ENCODE peak calls at places on chromosomes 1 and 21, in six cellular contexts. I is nephron progenitor cell, X is RWPE1, T is WERI-Rb-1, O is AG09319, C is esophagus muscularis mucosa. G is an unnamed sample.

GRCh38 chr1:39957299-39958020 is 2.5 kb downstream of the MFSD2A start:
- DNase-seq in O (no peak), X (no peak), I (no peak), C (no peak), T (no peak), G (no peak)

GRCh38 chr1:222644649-222645005 is 26.7 kb downstream of the MIA3 start:
- DNase-seq in T (no peak), I (no peak), O (no peak), X (peak; percentile 4), C (no peak), G (no peak)

GRCh38 chr1:197327776-197328364 is 59.8 kb downstream of the CRB1 start:
- DNase-seq in X (peak; percentile 27), C (no peak), O (no peak), I (no peak), T (no peak), G (no peak)

GRCh38 chr1:85992756-85993155 is 163.8 kb downstream of the COL24A1 start:
- DNase-seq in C (no peak), T (no peak), I (no peak), X (no peak), O (no peak), G (no peak)

GRCh38 chr1:41936107-41936506 is 17.4 kb upstream of the HIVEP3 start:
- DNase-seq in O (no peak), I (no peak), X (peak; percentile 41), C (no peak), T (no peak), G (no peak)

GRCh38 chr1:242086093-242086492 is 87.2 kb upstream of the MAP1LC3C start:
- DNase-seq in X (no peak), O (no peak), I (no peak), T (no peak), C (no peak), G (no peak)

GRCh38 chr1:84859866-84860265 is 33.1 kb downstream of the LPAR3 start:
- DNase-seq in O (no peak), X (no peak), I (no peak), T (no peak), C (peak; percentile 72), G (no peak)

GRCh38 chr21:28669331-28669730 is 323.3 kb downstream of the LTN1 start:
- DNase-seq in I (no peak), C (no peak), X (no peak), O (no peak), T (no peak), G (no peak)

GRCh38 chr1:71638081-71638766 is 557.4 kb upstream of the ZRANB2 start:
- DNase-seq in T (no peak), O (no peak), C (no peak), I (no peak), X (no peak), G (no peak)

DNA sequence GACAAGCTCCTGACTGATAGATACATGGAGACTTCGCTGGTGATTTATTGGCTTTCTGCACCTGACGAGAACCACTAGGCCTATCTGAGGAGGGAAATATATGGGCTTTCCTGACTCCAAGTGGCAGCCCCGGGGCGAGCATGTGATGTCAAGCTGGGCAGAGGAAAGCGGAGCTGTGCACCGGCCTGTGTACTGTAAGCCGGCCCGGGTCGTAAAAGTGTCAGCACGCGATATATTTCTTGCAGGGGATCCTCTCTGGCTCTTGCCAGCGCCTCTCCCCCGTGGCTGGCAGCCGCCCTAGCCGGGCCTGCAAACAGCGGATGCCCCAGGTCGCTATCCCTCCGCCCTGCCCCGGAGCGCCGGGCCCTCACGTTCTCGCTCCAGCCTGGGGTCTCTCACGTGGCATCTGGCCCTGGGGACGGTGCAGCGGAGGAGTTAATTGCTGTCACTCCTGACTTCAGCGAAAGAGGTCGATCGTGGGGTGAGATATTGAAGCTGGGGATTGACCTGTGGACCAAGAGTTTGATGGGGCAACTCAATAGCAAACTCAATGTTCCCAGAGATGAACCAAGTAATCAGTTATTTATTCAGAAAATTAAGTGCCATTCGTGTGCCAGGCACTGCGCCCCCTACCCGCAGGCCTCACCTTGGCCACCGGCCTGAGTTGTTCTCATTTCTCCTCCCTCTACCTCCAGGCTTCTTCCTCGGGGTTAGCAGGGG is 41.0 kb upstream of the HAO2 start:
- DNase-seq in C (no peak), O (no peak), I (peak; percentile 91), T (peak; percentile 78), X (no peak), G (peak; percentile 73)
- TF ChIP-seq CTCF in C (no peak), O (no peak), I (peak; percentile 45), T (peak; percentile 79), X (no peak), G (peak; percentile 57)

GRCh38 chr1:228515200-228515834 is 28.1 kb downstream of the RNF187 start:
- DNase-seq in T (no peak), I (peak; percentile 42), O (peak; percentile 16), C (no peak), X (peak; percentile 54), G (peak; percentile 39)
- TF ChIP-seq CTCF in T (peak; percentile 39), I (peak; percentile 76), O (peak; percentile 72), C (peak; percentile 64), X (peak; percentile 73), G (peak; percentile 72)

GRCh38 chr1:206467915-206468314 is 2.4 kb upstream of the IKBKE start:
- DNase-seq in T (no peak), C (no peak), X (no peak), O (peak; percentile 44), I (no peak), G (no peak)

GRCh38 chr1:206466840-206467649 is 3.2 kb upstream of the IKBKE start:
- DNase-seq in T (no peak), X (no peak), C (no peak), I (no peak), O (no peak), G (no peak)

GRCh38 chr1:206469933-206470691 is at the start of gene IKBKE:
- DNase-seq in O (peak; percentile 19), C (no peak), T (no peak), X (peak; percentile 89), I (peak; percentile 35), G (no peak)

GRCh38 chr1:206469411-206469932 is 804 bp upstream of the IKBKE start:
- DNase-seq in I (no peak), X (peak; percentile 63), C (no peak), T (no peak), O (no peak), G (no peak)

GRCh38 chr1:206468571-206468970 is 1.7 kb upstream of the IKBKE start:
- DNase-seq in T (no peak), O (no peak), I (no peak), X (no peak), C (no peak), G (no peak)
- TF ChIP-seq CTCF in T (no peak), O (no peak), I (no peak), X (no peak), C (no peak), G (no peak)

DNA sequence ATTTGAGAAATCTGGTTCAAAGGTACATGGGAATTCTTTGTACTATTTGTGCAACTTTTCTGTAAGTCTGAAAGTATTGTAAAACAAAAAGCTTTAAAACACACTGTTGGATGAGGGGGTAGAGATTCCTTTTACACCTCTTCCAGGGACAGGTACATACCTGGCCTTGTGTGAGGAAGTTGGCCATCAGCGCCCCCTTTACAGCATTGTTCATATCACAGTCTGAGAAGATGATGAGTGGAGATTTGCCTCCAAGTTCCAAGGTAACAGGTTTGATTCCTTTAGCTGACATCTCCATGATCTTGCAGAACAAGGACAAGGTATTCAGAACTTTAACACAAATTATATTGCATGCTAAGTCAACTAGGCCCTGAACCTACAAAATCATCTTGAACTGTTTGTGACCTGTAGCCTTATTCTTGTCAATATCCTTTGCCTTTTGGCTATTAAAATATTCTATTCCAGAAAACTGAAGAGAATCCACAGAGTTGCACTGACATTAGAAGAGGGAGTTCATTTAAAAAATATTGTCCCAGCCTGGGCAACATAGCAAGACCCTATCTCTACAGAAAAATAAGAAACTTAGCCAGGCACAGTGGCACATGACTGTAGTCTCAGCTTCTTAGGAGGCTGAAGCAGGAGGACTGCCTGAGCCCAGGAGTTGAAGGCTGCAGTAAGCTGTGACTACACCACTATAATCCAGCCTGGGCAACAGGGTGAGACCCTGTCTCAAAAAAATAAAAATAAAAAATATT is 18.9 kb downstream of the ALDH9A1 start:
- DNase-seq in X (no peak), T (no peak), I (no peak), C (no peak), O (no peak), G (no peak)
- TF ChIP-seq CTCF in X (no peak), T (peak; percentile 19), I (no peak), C (no peak), O (no peak), G (no peak)

G was measured in glutamatergic neuron.